ENCODE peak calls at places on chromosomes 5 and 9, in eight cellular contexts. E is endodermal cell, Z is dorsolateral prefrontal cortex, V is cardiac fibroblast, M is A549, L is PC-3, S is ovary, K is MCF 10A. J is an unnamed sample.

GRCh38 chr9:88312517-88313103 is 75.6 kb upstream of the SPIN1 start:
- DNase-seq in E (no peak), L (no peak), Z (no peak), S (no peak), K (no peak), V (no peak), M (no peak), J (no peak)

GRCh38 chr5:175797521-175798038 is 73.8 kb upstream of the CPLX2 start:
- DNase-seq in E (peak; percentile 82), M (peak; percentile 39), L (peak; percentile 9), K (no peak), V (no peak), S (no peak), Z (no peak), J (no peak)

GRCh38 chr5:132262882-132263547 is 5.5 kb downstream of the PDLIM4 start:
- DNase-seq in E (no peak), K (no peak), M (no peak), V (no peak), S (no peak), L (no peak), Z (no peak), J (no peak)

GRCh38 chr9:79346350-79347020 is 225.3 kb upstream of the TLE4 start:
- DNase-seq in V (no peak), E (no peak), M (peak; percentile 8), Z (no peak), L (no peak), S (no peak), K (peak; percentile 29), J (peak; percentile 22)

GRCh38 chr5:168357881-168358280 is 66.4 kb downstream of the WWC1 start:
- DNase-seq in E (no peak), L (no peak), V (no peak), M (no peak), S (no peak), K (no peak), Z (no peak), J (no peak)

GRCh38 chr5:120615967-120616645 is 152.0 kb downstream of the PRR16 start:
- DNase-seq in E (peak; percentile 64), L (peak; percentile 66), S (no peak), M (peak; percentile 11), Z (no peak), V (peak; percentile 93), K (peak; percentile 84), J (peak; percentile 70)

GRCh38 chr5:38329132-38329715 is 70.9 kb downstream of the EGFLAM start:
- DNase-seq in S (no peak), L (peak; percentile 78), Z (no peak), E (peak; percentile 52), K (peak; percentile 88), V (peak; percentile 58), M (peak; percentile 46), J (peak; percentile 36)

GRCh38 chr9:109730228-109730627 is 49.8 kb upstream of the PALM2AKAP2 start:
- DNase-seq in M (no peak), K (peak; percentile 98), S (no peak), V (no peak), Z (no peak), E (no peak), L (peak; percentile 94), J (no peak)

GRCh38 chr9:17063535-17064135 is 71.2 kb upstream of the CNTLN start:
- DNase-seq in L (peak; percentile 70), V (peak; percentile 72), K (peak; percentile 72), Z (no peak), E (peak; percentile 65), M (peak; percentile 69), S (no peak), J (peak; percentile 36)

GRCh38 chr5:114407783-114408182 is 45.9 kb downstream of the KCNN2 start:
- DNase-seq in E (no peak), Z (no peak), K (no peak), S (no peak), M (no peak), V (no peak), L (no peak), J (no peak)

GRCh38 chr9:10566853-10567252 is 45.9 kb downstream of the PTPRD start:
- DNase-seq in M (no peak), V (no peak), S (no peak), Z (no peak), K (no peak), E (no peak), L (peak; percentile 53), J (no peak)

GRCh38 chr5:157564149-157564711 is 11.3 kb downstream of the ADAM19 start:
- DNase-seq in L (no peak), E (peak; percentile 31), V (no peak), K (no peak), Z (no peak), M (no peak), S (no peak), J (no peak)

GRCh38 chr5:113846941-113847340 is 333.4 kb downstream of the YTHDC2 start:
- DNase-seq in S (no peak), M (no peak), K (no peak), V (no peak), E (no peak), L (peak; percentile 4), Z (no peak), J (no peak)

GRCh38 chr5:138946241-138946623 is 71.1 kb upstream of the LRRTM2 start:
- DNase-seq in Z (peak; percentile 89), S (no peak), L (no peak), M (no peak), K (no peak), E (no peak), V (no peak), J (no peak)

GRCh38 chr9:26856413-26857032 is 36.1 kb downstream of the CAAP1 start:
- DNase-seq in E (peak; percentile 77), M (peak; percentile 77), L (peak; percentile 69), K (peak; percentile 76), Z (no peak), V (peak; percentile 79), S (no peak), J (peak; percentile 51)

GRCh38 chr9:109017493-109017892 is 4.2 kb upstream of the CTNNAL1 start:
- DNase-seq in L (no peak), V (no peak), E (no peak), S (no peak), K (no peak), M (no peak), Z (no peak), J (no peak)

GRCh38 chr5:131649160-131649559 is 14.1 kb upstream of the RAPGEF6 start:
- DNase-seq in M (no peak), S (no peak), E (no peak), L (peak; percentile 68), Z (no peak), V (peak; percentile 73), K (no peak), J (no peak)

GRCh38 chr5:142817961-142818431 is 47.8 kb downstream of the ARHGAP26 start:
- DNase-seq in L (peak; percentile 26), K (no peak), Z (no peak), S (no peak), M (no peak), V (no peak), E (no peak), J (no peak)

GRCh38 chr5:180555168-180555921 is 36.0 kb downstream of the SCGB3A1 start:
- DNase-seq in K (no peak), M (peak; percentile 53), V (peak; percentile 7), E (no peak), S (no peak), Z (no peak), L (no peak), J (peak; percentile 7)

GRCh38 chr9:19387317-19387716 is 7.3 kb upstream of the RPS6 start:
- DNase-seq in V (no peak), M (no peak), E (no peak), K (no peak), L (no peak), Z (no peak), S (no peak), J (no peak)
- TF ChIP-seq CTCF in V (no peak), M (no peak), E (no peak), K (no peak), L (no peak), Z (no peak), S (no peak), J (no peak)

GRCh38 chr5:14208071-14209021 is 65.2 kb downstream of the TRIO start:
- DNase-seq in S (no peak), K (peak; percentile 58), L (peak; percentile 66), Z (no peak), M (peak; percentile 75), V (peak; percentile 95), E (no peak), J (peak; percentile 79)
- TF ChIP-seq CTCF in S (no peak), K (no peak), L (peak; percentile 14), Z (no peak), M (no peak), V (no peak), E (no peak), J (no peak)

DNA sequence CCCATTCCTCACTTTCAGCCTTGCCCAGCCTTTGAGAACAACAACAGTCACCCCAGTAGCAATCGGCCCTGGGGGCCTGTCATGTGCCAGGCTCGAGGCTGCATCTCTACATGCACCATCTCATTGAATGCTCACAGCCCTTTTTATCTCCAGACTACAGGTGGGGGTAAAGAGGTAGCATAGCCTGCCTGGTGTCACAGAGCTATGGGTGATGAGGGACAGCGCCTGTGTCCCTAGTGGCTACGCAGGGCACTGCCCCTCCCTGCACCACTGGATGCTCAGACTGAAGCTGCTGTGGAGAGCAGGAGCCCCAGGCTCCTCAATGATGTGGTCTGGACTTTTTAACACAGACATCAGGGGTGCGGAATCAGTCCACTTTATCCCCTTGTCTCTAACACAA is 2.8 kb downstream of the CAMK2A start:
- DNase-seq in L (peak; percentile 62), V (no peak), Z (no peak), E (peak; percentile 91), S (no peak), M (peak; percentile 57), K (no peak), J (no peak)
- TF ChIP-seq CTCF in L (peak; percentile 71), V (peak; percentile 11), Z (peak; percentile 17), E (peak; percentile 90), S (no peak), M (peak; percentile 20), K (peak; percentile 31), J (peak; percentile 59)

GRCh38 chr5:71601222-71602026 is 14.3 kb downstream of the MCCC2 start:
- DNase-seq in K (peak; percentile 98), M (peak; percentile 80), L (peak; percentile 95), S (no peak), Z (no peak), E (peak; percentile 67), V (peak; percentile 98), J (peak; percentile 95)
- TF ChIP-seq CTCF in K (peak; percentile 48), M (peak; percentile 69), L (peak; percentile 73), S (no peak), Z (peak; percentile 58), E (peak; percentile 85), V (peak; percentile 70), J (peak; percentile 85)

GRCh38 chr9:6564370-6564769 is 81.2 kb downstream of the GLDC start:
- DNase-seq in V (peak; percentile 71), M (no peak), Z (no peak), L (peak; percentile 41), K (peak; percentile 61), E (no peak), S (no peak), J (peak; percentile 11)
- TF ChIP-seq CTCF in V (no peak), M (no peak), Z (no peak), L (no peak), K (no peak), E (no peak), S (no peak), J (no peak)